ENCODE peak calls at places on chromosomes 12 and 14, in six cellular contexts. One of them, this sample, is unnamed.

GRCh38 chr12:94100254-94100653 is 48.1 kb upstream of the PLXNC1 start:
- DNase-seq in H1: no peak
- DNase-seq in neuronal stem cell: no peak
- DNase-seq in mesendoderm: peak
- DNase-seq in mesenchymal stem cell: no peak
- DNase-seq in H9: no peak
- DNase-seq in this sample: peak

GRCh38 chr12:91380651-91381050 is 198.0 kb upstream of the DCN start:
- DNase-seq in H1: no peak
- DNase-seq in mesenchymal stem cell: no peak
- DNase-seq in neuronal stem cell: no peak
- DNase-seq in H9: no peak
- DNase-seq in mesendoderm: no peak
- DNase-seq in this sample: no peak

GRCh38 chr14:33542338-33543290 is 408.3 kb downstream of the EGLN3 start:
- DNase-seq in H1: no peak
- DNase-seq in mesenchymal stem cell: no peak
- DNase-seq in H9: no peak
- DNase-seq in neuronal stem cell: no peak
- DNase-seq in mesendoderm: no peak
- DNase-seq in this sample: no peak

GRCh38 chr12:38477341-38478090 is 160.9 kb downstream of the ALG10B start:
- DNase-seq in H9: no peak
- DNase-seq in neuronal stem cell: no peak
- DNase-seq in H1: no peak
- DNase-seq in mesenchymal stem cell: no peak
- DNase-seq in mesendoderm: peak
- DNase-seq in this sample: no peak

GRCh38 chr14:72253503-72253902 is 321.3 kb downstream of the RGS6 start:
- DNase-seq in H1: no peak
- DNase-seq in mesendoderm: peak
- DNase-seq in H9: no peak
- DNase-seq in neuronal stem cell: no peak
- DNase-seq in mesenchymal stem cell: no peak
- DNase-seq in this sample: no peak

GRCh38 chr12:77153706-77154105 is 88.3 kb upstream of the E2F7 start:
- DNase-seq in H1: no peak
- DNase-seq in neuronal stem cell: no peak
- DNase-seq in mesenchymal stem cell: no peak
- DNase-seq in mesendoderm: no peak
- DNase-seq in H9: no peak
- DNase-seq in this sample: no peak

GRCh38 chr12:65532744-65533143 is 254.3 kb downstream of the MSRB3 start:
- DNase-seq in mesendoderm: peak
- DNase-seq in H1: no peak
- DNase-seq in neuronal stem cell: no peak
- DNase-seq in H9: no peak
- DNase-seq in mesenchymal stem cell: peak
- DNase-seq in this sample: peak

GRCh38 chr12:96948782-96949181 is 41.7 kb downstream of the NEDD1 start:
- DNase-seq in mesendoderm: peak
- DNase-seq in H1: no peak
- DNase-seq in H9: no peak
- DNase-seq in neuronal stem cell: no peak
- DNase-seq in mesenchymal stem cell: no peak
- DNase-seq in this sample: no peak

GRCh38 chr14:68677476-68677875 is 115.4 kb downstream of the ZFP36L1 start:
- DNase-seq in mesendoderm: no peak
- DNase-seq in neuronal stem cell: no peak
- DNase-seq in H1: no peak
- DNase-seq in H9: no peak
- DNase-seq in mesenchymal stem cell: no peak
- DNase-seq in this sample: no peak

GRCh38 chr12:82527165-82527780 is 159.4 kb upstream of the TMTC2 start:
- DNase-seq in mesendoderm: peak
- DNase-seq in H9: no peak
- DNase-seq in mesenchymal stem cell: peak
- DNase-seq in H1: no peak
- DNase-seq in neuronal stem cell: peak
- DNase-seq in this sample: peak

GRCh38 chr12:127680516-127680915 is 586.5 kb upstream of the TMEM132C start:
- DNase-seq in H1: no peak
- DNase-seq in mesenchymal stem cell: peak
- DNase-seq in H9: no peak
- DNase-seq in neuronal stem cell: no peak
- DNase-seq in mesendoderm: no peak
- DNase-seq in this sample: no peak

GRCh38 chr12:77648716-77649115 is 182.0 kb upstream of the NAV3 start:
- DNase-seq in neuronal stem cell: no peak
- DNase-seq in H9: no peak
- DNase-seq in mesenchymal stem cell: no peak
- DNase-seq in mesendoderm: no peak
- DNase-seq in H1: no peak
- DNase-seq in this sample: no peak

GRCh38 chr14:52360831-52361230 is 46.7 kb downstream of the PTGER2 start:
- DNase-seq in mesendoderm: peak
- DNase-seq in neuronal stem cell: no peak
- DNase-seq in H9: no peak
- DNase-seq in mesenchymal stem cell: peak
- DNase-seq in H1: no peak
- DNase-seq in this sample: no peak

GRCh38 chr12:126967152-126967551 is 1299.8 kb upstream of the TMEM132C start:
- DNase-seq in mesenchymal stem cell: no peak
- DNase-seq in mesendoderm: no peak
- DNase-seq in neuronal stem cell: no peak
- DNase-seq in H9: no peak
- DNase-seq in H1: no peak
- DNase-seq in this sample: no peak

GRCh38 chr12:91139264-91139663 is 28.0 kb upstream of the LUM start:
- DNase-seq in mesendoderm: peak
- DNase-seq in H1: no peak
- DNase-seq in mesenchymal stem cell: peak
- DNase-seq in neuronal stem cell: no peak
- DNase-seq in H9: no peak
- DNase-seq in this sample: peak

GRCh38 chr14:66944872-66945271 is 244.4 kb upstream of the GARIN2 start:
- DNase-seq in H1: no peak
- DNase-seq in mesenchymal stem cell: peak
- DNase-seq in neuronal stem cell: peak
- DNase-seq in H9: no peak
- DNase-seq in mesendoderm: peak
- DNase-seq in this sample: peak

GRCh38 chr12:1102088-1102487 is 111.1 kb downstream of the ERC1 start:
- DNase-seq in H1: no peak
- DNase-seq in mesendoderm: no peak
- DNase-seq in mesenchymal stem cell: no peak
- DNase-seq in H9: no peak
- DNase-seq in neuronal stem cell: no peak
- DNase-seq in this sample: no peak

GRCh38 chr12:115259968-115260806 is 576.2 kb upstream of the TBX3 start:
- DNase-seq in neuronal stem cell: no peak
- DNase-seq in H9: no peak
- DNase-seq in mesenchymal stem cell: no peak
- DNase-seq in mesendoderm: no peak
- DNase-seq in H1: no peak
- DNase-seq in this sample: no peak

GRCh38 chr12:26991826-26992225 is 22.4 kb downstream of the TM7SF3 start:
- DNase-seq in mesendoderm: no peak
- DNase-seq in mesenchymal stem cell: no peak
- DNase-seq in H9: no peak
- DNase-seq in H1: no peak
- DNase-seq in neuronal stem cell: no peak
- DNase-seq in this sample: no peak

GRCh38 chr14:53389207-53389606 is 236.1 kb upstream of the DDHD1 start:
- DNase-seq in mesenchymal stem cell: no peak
- DNase-seq in H1: no peak
- DNase-seq in neuronal stem cell: no peak
- DNase-seq in mesendoderm: no peak
- DNase-seq in H9: no peak
- DNase-seq in this sample: peak

GRCh38 chr12:96194572-96194889 is 356 bp downstream of the ELK3 start:
- DNase-seq in mesenchymal stem cell: no peak
- DNase-seq in mesendoderm: no peak
- DNase-seq in H9: no peak
- DNase-seq in neuronal stem cell: no peak
- DNase-seq in H1: no peak
- DNase-seq in this sample: no peak

DNA sequence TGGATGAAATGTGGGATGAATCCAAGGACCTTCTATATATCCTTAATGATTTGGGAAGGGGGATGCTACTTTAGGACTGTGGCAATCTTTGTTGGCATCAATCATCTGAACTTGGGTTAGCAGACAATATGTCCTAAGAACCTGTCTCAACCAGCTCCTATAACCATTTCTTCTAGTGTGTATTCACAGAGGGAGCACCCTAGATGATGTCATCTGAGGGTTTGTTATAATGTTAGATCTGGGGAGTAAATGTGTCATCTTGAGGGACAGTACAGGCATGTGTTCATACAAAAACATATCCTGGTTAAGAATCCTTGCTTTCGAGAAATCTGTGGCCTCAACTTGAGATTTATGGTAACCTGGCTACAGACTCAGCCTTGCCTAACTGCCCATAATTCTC is 41.9 kb upstream of the NFKBIA start:
- DNase-seq in H9: no peak
- DNase-seq in H1: no peak
- DNase-seq in mesendoderm: no peak
- DNase-seq in mesenchymal stem cell: no peak
- DNase-seq in neuronal stem cell: no peak
- DNase-seq in this sample: no peak
- H2BK120ac ChIP-seq in H9: no peak
- H2BK120ac ChIP-seq in H1: no peak
- H2BK120ac ChIP-seq in mesendoderm: no peak
- H2BK120ac ChIP-seq in mesenchymal stem cell: no peak
- H2BK120ac ChIP-seq in neuronal stem cell: no peak
- H2BK120ac ChIP-seq in this sample: no peak

DNA sequence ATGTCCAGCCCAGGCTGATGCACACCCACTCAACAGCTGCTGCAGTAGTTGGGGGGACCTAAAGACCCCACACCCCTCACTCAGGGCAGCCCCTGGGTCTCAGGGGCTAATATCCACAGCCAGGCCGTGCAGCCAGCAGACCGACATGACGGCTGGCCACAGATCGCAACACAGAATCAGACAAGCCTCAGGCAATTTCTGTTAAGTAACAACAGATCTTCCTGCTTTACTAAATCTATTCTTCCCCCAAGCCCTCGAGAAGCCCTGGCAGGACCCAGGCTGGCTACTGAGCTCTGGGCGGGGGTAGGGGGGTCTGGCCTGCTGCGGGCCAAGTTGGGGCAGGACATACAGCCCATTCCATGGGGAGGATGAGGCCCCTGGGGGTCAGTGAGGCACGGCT is 28.0 kb upstream of the NUDT14 start:
- DNase-seq in H1: no peak
- DNase-seq in neuronal stem cell: no peak
- DNase-seq in mesenchymal stem cell: no peak
- DNase-seq in mesendoderm: no peak
- DNase-seq in H9: no peak
- DNase-seq in this sample: no peak
- H2BK120ac ChIP-seq in H1: no peak
- H2BK120ac ChIP-seq in neuronal stem cell: no peak
- H2BK120ac ChIP-seq in mesenchymal stem cell: no peak
- H2BK120ac ChIP-seq in mesendoderm: no peak
- H2BK120ac ChIP-seq in H9: no peak
- H2BK120ac ChIP-seq in this sample: no peak

GRCh38 chr12:48038085-48038484 is 33.8 kb upstream of the COL2A1 start:
- DNase-seq in mesendoderm: no peak
- DNase-seq in H9: no peak
- DNase-seq in mesenchymal stem cell: no peak
- DNase-seq in neuronal stem cell: no peak
- DNase-seq in H1: no peak
- DNase-seq in this sample: no peak

GRCh38 chr12:48039151-48039550 is 34.9 kb upstream of the COL2A1 start:
- DNase-seq in neuronal stem cell: no peak
- DNase-seq in H1: no peak
- DNase-seq in mesenchymal stem cell: no peak
- DNase-seq in mesendoderm: no peak
- DNase-seq in H9: no peak
- DNase-seq in this sample: no peak

GRCh38 chr12:48036818-48037217 is 32.5 kb upstream of the COL2A1 start:
- DNase-seq in H1: no peak
- DNase-seq in mesendoderm: no peak
- DNase-seq in H9: no peak
- DNase-seq in neuronal stem cell: no peak
- DNase-seq in mesenchymal stem cell: no peak
- DNase-seq in this sample: no peak

GRCh38 chr12:48034835-48035805 is 30.8 kb upstream of the COL2A1 start:
- DNase-seq in mesenchymal stem cell: no peak
- DNase-seq in H9: no peak
- DNase-seq in H1: no peak
- DNase-seq in neuronal stem cell: no peak
- DNase-seq in mesendoderm: no peak
- DNase-seq in this sample: no peak

DNA sequence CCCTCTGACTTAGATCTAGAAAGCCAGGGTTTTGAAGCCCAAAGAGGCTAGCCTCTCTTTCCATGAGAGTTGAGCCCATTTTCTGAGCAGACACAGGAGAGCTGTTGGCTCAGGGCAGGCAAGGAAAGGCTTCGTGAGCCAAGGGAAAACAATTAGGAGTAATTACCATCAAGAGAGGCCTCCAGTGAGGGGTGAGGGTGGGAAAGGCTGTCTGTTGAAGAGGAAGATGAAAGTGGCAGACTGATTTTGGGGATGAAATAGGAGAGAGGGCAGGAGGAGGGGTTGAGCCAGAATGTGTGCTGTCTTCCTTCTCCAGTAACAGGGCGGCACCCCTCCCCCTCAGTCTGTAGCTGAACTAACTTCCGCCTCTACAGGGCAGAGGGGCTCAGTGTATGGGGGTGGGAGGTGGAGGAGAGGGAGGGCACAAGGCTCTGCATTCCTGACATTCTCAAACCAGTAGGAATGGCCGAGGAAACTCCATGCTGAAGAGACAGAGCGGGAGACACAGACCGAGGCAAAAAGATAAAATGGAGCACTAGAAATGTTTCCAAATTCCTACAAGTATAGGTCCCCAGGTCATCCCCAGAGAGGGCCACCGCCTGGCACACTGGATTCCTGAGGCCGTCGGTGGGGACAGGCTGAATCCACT is 33.1 kb upstream of the COL2A1 start:
- DNase-seq in H9: peak
- DNase-seq in neuronal stem cell: peak
- DNase-seq in mesendoderm: peak
- DNase-seq in mesenchymal stem cell: peak
- DNase-seq in H1: peak
- DNase-seq in this sample: peak
- H2BK120ac ChIP-seq in H9: no peak
- H2BK120ac ChIP-seq in neuronal stem cell: no peak
- H2BK120ac ChIP-seq in mesendoderm: no peak
- H2BK120ac ChIP-seq in mesenchymal stem cell: no peak
- H2BK120ac ChIP-seq in H1: peak
- H2BK120ac ChIP-seq in this sample: peak

DNA sequence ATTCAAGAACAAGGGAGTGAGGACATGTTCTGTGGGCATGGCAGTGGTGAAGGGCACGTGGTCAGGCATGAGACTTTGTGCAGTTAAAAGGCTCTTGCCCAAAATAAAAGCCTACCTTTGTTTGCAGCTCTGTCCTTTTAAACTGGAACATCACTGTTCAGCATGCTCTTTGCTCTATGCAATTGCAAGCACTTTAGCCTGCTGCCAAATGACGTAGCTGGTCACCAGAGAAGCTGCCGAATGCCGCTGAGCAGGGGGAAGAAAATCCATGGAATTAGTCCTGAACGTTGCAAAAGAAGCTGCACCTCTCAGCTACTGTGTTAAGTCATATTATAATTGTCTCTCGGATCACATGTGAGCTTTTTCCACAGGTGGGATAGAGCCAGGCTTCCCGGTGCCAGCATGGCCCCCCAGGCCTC is 176.3 kb upstream of the DIO2 start:
- DNase-seq in neuronal stem cell: no peak
- DNase-seq in mesenchymal stem cell: no peak
- DNase-seq in H1: no peak
- DNase-seq in H9: no peak
- DNase-seq in mesendoderm: no peak
- DNase-seq in this sample: no peak
- H2BK120ac ChIP-seq in neuronal stem cell: no peak
- H2BK120ac ChIP-seq in mesenchymal stem cell: no peak
- H2BK120ac ChIP-seq in H1: no peak
- H2BK120ac ChIP-seq in H9: no peak
- H2BK120ac ChIP-seq in mesendoderm: no peak
- H2BK120ac ChIP-seq in this sample: peak